ENCODE peak calls at places on chromosomes 2 and 18, in six cellular contexts. W is mesendoderm, Z is H1, A is IMR-90, J is neuronal stem cell, R is trophoblast cell. F is an unnamed sample. For H3K36me3, the result is how much of the 10 kb centered on the place peaks cover.

GRCh38 chr2:45616663-45617411 is 5.8 kb upstream of the SRBD1 start:
- DNase-seq in Z (no peak), R (no peak), A (peak), W (no peak), J (no peak), F (peak)

GRCh38 chr18:75226301-75226955 is 15.8 kb downstream of the TSHZ1 start:
- DNase-seq in J (peak), Z (no peak), A (peak), W (no peak), R (no peak), F (no peak)

GRCh38 chr18:6885992-6886823 is 156.7 kb downstream of the ARHGAP28 start:
- DNase-seq in R (peak), Z (no peak), J (peak), A (peak), W (peak), F (peak)

GRCh38 chr2:165462433-165462832 is 7.1 kb upstream of the CSRNP3 start:
- DNase-seq in Z (no peak), W (no peak), R (peak), J (no peak), A (no peak), F (no peak)

GRCh38 chr18:31941010-31941809 is 1.7 kb downstream of the TRAPPC8 start:
- DNase-seq in A (no peak), W (no peak), Z (no peak), R (no peak), J (no peak), F (peak)

GRCh38 chr18:63974991-63975390 is 5.1 kb downstream of the SERPINB8 start:
- DNase-seq in J (no peak), W (peak), A (peak), R (peak), Z (no peak), F (peak)

GRCh38 chr2:160417745-160418397 is 75.7 kb downstream of the RBMS1 start:
- DNase-seq in J (no peak), A (peak), Z (no peak), W (no peak), R (no peak), F (peak)

GRCh38 chr2:5555636-5556035 is 136.5 kb upstream of the SOX11 start:
- DNase-seq in J (no peak), W (no peak), R (no peak), A (no peak), Z (no peak), F (no peak)

GRCh38 chr2:24241528-24241927 is 66.7 kb downstream of the FAM228A start:
- DNase-seq in Z (no peak), W (no peak), J (no peak), A (no peak), R (no peak), F (no peak)

GRCh38 chr2:108382196-108382595 is 4.4 kb downstream of the SULT1C4 start:
- DNase-seq in R (peak), A (peak), W (peak), Z (no peak), J (no peak), F (no peak)

GRCh38 chr2:98772531-98772930 is 41.6 kb upstream of the MGAT4A start:
- DNase-seq in A (no peak), Z (no peak), W (no peak), R (peak), J (no peak), F (no peak)

GRCh38 chr18:2900742-2901404 is 54.1 kb downstream of the EMILIN2 start:
- DNase-seq in Z (no peak), J (no peak), A (no peak), R (no peak), W (no peak), F (no peak)

GRCh38 chr2:50347355-50348044 is 684.4 kb downstream of the NRXN1 start:
- DNase-seq in R (no peak), A (no peak), W (peak), Z (no peak), J (peak), F (peak)

GRCh38 chr2:30366199-30366691 is 80.8 kb upstream of the LCLAT1 start:
- DNase-seq in R (no peak), W (no peak), J (no peak), Z (no peak), A (peak), F (peak)

GRCh38 chr2:138475394-138475793 is 26.2 kb upstream of the SPOPL start:
- DNase-seq in Z (no peak), W (no peak), R (peak), J (no peak), A (no peak), F (no peak)

GRCh38 chr18:51235011-51235789 is 37.7 kb upstream of the MEX3C start:
- DNase-seq in Z (no peak), J (no peak), W (peak), R (peak), A (no peak), F (peak)

GRCh38 chr2:393711-394696 is 106.1 kb upstream of the ALKAL2 start:
- DNase-seq in R (peak), W (peak), Z (peak), J (peak), A (no peak), F (no peak)

GRCh38 chr18:41761329-41762028 is 193.6 kb upstream of the PIK3C3 start:
- DNase-seq in W (no peak), Z (no peak), R (peak), A (peak), J (no peak), F (peak)

GRCh38 chr2:10157293-10157692 is 34.8 kb downstream of the RRM2 start:
- DNase-seq in A (no peak), R (no peak), W (no peak), J (no peak), Z (no peak), F (no peak)

GRCh38 chr2:101630224-101630949 is 67.1 kb upstream of the MAP4K4 start:
- DNase-seq in R (peak), W (no peak), J (no peak), A (no peak), Z (no peak), F (no peak)

GRCh38 chr2:85810376-85811172 is 56.8 kb downstream of the ATOH8 start:
- DNase-seq in J (no peak), A (no peak), W (peak), R (no peak), Z (no peak), F (no peak)

GRCh38 chr2:231661422-231662027 is 46.8 kb upstream of the PTMA start:
- DNase-seq in Z (no peak), R (peak), A (no peak), J (no peak), W (no peak), F (no peak)
- H2BK120ac ChIP-seq in Z (no peak), R (peak), A (peak), J (peak), W (no peak), F (peak)

GRCh38 chr2:70226781-70227180 is 21.6 kb downstream of the TIA1 start:
- DNase-seq in J (no peak), R (peak), W (no peak), Z (no peak), A (no peak), F (no peak)
- H3K36me3 ChIP-seq in J (under half), R (under half), W (under half), Z (half or more), A (under half), F (under half)

GRCh38 chr2:219350938-219351280 is 18.4 kb upstream of the RESP18 start:
- DNase-seq in A (peak), R (no peak), Z (no peak), W (peak), J (peak), F (peak)
- H2BK120ac ChIP-seq in A (no peak), R (no peak), Z (no peak), W (no peak), J (no peak), F (no peak)

DNA sequence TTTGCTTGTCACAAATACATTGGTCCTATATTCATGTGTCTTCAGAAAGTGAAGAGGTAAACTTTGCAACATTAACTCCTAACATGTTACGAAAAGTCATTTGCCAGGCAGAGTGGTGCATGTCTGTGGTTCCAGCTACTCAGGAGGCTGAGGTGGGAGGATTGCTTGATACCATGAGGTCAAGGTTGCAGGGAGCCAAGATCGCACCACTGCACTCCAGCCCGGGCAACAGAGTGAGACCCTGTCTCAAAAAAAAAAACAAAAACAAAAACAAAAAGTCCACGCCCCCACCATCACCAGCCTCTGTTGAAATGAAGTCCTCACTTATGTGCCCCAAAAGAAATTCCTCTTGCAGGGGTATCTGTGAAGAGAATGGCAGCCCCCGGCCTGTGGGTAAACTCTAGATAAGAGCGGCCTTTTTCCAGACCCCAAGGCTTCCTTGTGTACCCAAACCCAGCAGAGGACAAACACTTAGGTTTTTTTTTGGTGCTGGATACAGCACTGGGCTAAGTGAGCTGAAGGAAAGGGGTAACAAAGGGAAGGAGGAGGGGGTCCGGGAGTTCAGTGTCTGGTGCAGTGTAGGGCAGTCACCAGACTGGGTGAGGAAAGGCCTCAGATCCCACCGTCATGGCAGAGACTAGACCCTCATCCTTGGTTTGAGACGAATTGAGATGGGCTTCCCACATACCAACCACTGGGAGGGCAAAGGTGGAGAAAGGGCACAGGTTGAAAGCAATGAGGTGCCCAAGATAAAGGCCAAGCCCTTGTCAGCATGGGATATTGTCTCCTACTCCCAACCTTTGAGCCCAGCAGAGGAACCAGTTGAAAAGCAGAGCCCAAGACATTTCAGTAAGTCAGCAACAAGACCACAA is 19.2 kb downstream of the HSPD1 start:
- DNase-seq in W (no peak), A (no peak), J (no peak), R (no peak), Z (no peak), F (no peak)
- H3K36me3 ChIP-seq in W (under half), A (under half), J (under half), R (under half), Z (under half), F (half or more)

GRCh38 chr2:207334309-207334630 is 168.5 kb upstream of the KLF7 start:
- DNase-seq in W (no peak), Z (no peak), R (no peak), A (no peak), J (no peak), F (no peak)
- H2BK120ac ChIP-seq in W (peak), Z (peak), R (peak), A (peak), J (no peak), F (peak)

GRCh38 chr2:88753833-88754584 is 62.5 kb downstream of the RPIA start:
- DNase-seq in A (peak), R (no peak), J (no peak), Z (no peak), W (peak), F (no peak)
- H3K36me3 ChIP-seq in A (under half), R (under half), J (under half), Z (under half), W (under half), F (under half)